ENCODE peak calls at places on chromosomes 3 and 15, in four cellular contexts. M is suprapubic skin, N is RWPE2, T is brain microvascular endothelial cell. A is an unnamed sample.

GRCh38 chr3:140933552-140933951 is 8.1 kb upstream of the SLC25A36 start:
- DNase-seq in N (no peak), T (no peak), M (no peak), A (no peak)

GRCh38 chr15:97026781-97027180 is 696.3 kb downstream of the NR2F2 start:
- DNase-seq in T (peak), M (no peak), N (no peak), A (no peak)

GRCh38 chr15:66938114-66938830 is 127.1 kb upstream of the SMAD3 start:
- DNase-seq in T (no peak), N (peak), M (peak), A (no peak)

GRCh38 chr3:44509393-44509921 is 32.0 kb upstream of the ZNF445 start:
- DNase-seq in N (no peak), M (no peak), T (no peak), A (no peak)

GRCh38 chr15:30023798-30024295 is 58.9 kb upstream of the GOLGA8J start:
- DNase-seq in N (no peak), M (no peak), T (peak), A (no peak)

GRCh38 chr15:39657181-39657580 is 76.3 kb downstream of the THBS1 start:
- DNase-seq in T (no peak), M (no peak), N (no peak), A (no peak)

GRCh38 chr3:42936157-42936981 is 30.4 kb downstream of the ZNF662 start:
- DNase-seq in M (peak), N (peak), T (peak), A (no peak)

GRCh38 chr15:50055333-50056278 is 63.4 kb downstream of the ATP8B4 start:
- DNase-seq in N (no peak), T (peak), M (no peak), A (no peak)

GRCh38 chr3:127185268-127185667 is 7.7 kb upstream of the PRR23E start:
- DNase-seq in N (no peak), T (no peak), M (no peak), A (no peak)

DNA sequence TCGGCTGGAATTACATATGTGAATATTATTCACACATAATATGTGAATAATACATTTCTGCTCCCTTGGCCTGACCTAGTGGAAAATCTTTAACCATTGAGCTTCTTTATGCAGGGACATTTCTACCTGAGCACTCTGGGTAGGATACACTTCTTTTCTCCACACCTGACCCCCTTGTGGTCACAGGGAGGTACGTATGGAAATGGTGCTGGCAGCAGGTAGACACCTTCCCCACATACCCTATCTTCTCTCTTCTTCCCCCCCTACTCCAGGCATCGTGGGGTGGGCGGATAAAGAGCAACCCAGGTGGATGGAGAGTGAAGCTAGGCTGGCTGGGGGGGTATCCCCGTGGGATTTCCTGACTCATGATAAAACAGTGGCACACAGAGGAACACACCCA is 312.1 kb downstream of the ARRDC4 start:
- DNase-seq in T (no peak), N (no peak), M (no peak), A (no peak)
- H3K27ac ChIP-seq in T (no peak), N (no peak), M (no peak), A (no peak)

DNA sequence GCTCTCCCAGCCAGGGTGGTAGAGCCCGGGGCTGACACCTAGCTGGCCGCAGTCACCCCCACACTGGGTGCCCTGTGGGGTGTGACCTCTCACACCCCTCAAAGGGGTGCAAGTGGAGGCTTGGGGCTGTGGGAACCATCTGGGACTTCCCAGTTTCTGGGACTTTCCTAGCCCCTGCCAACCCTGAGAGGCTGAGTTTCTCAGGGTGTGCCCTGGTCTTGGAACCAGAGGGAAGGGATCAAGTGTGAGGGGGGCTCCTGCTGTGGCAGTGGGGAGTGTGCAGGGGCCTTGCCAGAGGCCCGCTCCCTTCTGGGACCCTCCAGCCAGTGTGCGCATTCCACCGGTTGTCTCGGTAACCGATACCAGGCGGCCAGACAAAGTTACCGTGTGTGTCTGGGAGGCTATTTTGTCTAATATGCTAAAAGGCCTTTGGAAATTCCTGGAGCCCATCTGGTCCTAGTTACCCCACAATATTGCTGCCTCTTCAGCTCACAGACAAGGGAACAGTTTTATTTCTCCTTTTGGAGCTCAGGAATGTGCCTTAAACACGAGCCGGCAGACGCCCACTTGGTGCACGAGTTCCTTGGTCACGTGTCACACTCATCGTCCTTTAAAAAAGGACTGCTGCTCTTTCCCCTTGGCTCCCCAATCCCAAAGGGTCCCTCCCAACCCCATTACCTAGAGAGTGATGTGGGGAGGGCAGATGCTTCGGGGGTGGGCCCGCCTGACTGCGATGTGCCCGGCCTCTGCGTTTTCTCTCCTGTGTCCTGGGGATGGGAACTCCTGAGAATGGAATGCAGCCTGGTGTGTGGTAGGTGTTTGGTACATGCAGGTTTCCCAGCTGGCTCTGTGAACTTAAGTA is 33.2 kb downstream of the HDAC11 start:
- DNase-seq in T (no peak), N (no peak), M (peak), A (no peak)
- H3K27ac ChIP-seq in T (no peak), N (peak), M (peak), A (peak)

GRCh38 chr3:156421534-156421933 is 133.4 kb downstream of the SSR3 start:
- DNase-seq in N (no peak), T (no peak), M (no peak), A (no peak)

GRCh38 chr3:156417733-156418132 is 137.2 kb downstream of the SSR3 start:
- DNase-seq in N (no peak), M (no peak), T (no peak), A (no peak)

GRCh38 chr3:156413293-156413912 is 141.5 kb downstream of the SSR3 start:
- DNase-seq in M (no peak), T (no peak), N (no peak), A (no peak)

GRCh38 chr3:156416846-156417581 is 137.9 kb downstream of the SSR3 start:
- DNase-seq in M (no peak), N (no peak), T (no peak), A (no peak)

GRCh38 chr3:156418428-156418827 is 136.5 kb downstream of the SSR3 start:
- DNase-seq in M (no peak), N (no peak), T (no peak), A (no peak)
- H3K27ac ChIP-seq in M (no peak), N (no peak), T (no peak), A (no peak)

GRCh38 chr15:71748327-71748726 is 62.0 kb upstream of the NR2E3 start:
- DNase-seq in N (no peak), T (peak), M (no peak), A (no peak)
- H3K27ac ChIP-seq in N (peak), T (peak), M (no peak), A (no peak)

GRCh38 chr3:51687472-51688205 is 16.6 kb downstream of the TEX264 start:
- DNase-seq in M (no peak), T (no peak), N (no peak), A (no peak)
- H3K27ac ChIP-seq in M (peak), T (no peak), N (no peak), A (peak)